ENCODE peak calls at places on chromosome 4, in six cellular contexts. O is fibroblast of mammary gland, R is colonic mucosa, L is uterus, Y is retinal pigment epithelial cell, T is HFF-Myc. G is an unnamed sample.

GRCh38 chr4:153207027-153207426 is 2.8 kb downstream of the TRIM2 start:
- DNase-seq in L (no peak), O (no peak), Y (no peak), T (no peak), R (peak), G (no peak)

GRCh38 chr4:15213415-15213814 is 211.1 kb downstream of the CPEB2 start:
- DNase-seq in R (no peak), T (no peak), O (no peak), Y (no peak), L (no peak), G (no peak)

GRCh38 chr4:88949605-88950004 is 107.4 kb downstream of the FAM13A start:
- DNase-seq in O (no peak), T (no peak), Y (no peak), L (no peak), R (peak), G (no peak)

GRCh38 chr4:183806341-183806740 is 98.8 kb upstream of the STOX2 start:
- DNase-seq in O (no peak), T (no peak), Y (no peak), R (no peak), L (no peak), G (no peak)

GRCh38 chr4:71456841-71457240 is 118.0 kb downstream of the SLC4A4 start:
- DNase-seq in O (peak), R (no peak), L (no peak), T (peak), Y (no peak), G (peak)

GRCh38 chr4:82500830-82501229 is 61.0 kb downstream of the TMEM150C start:
- DNase-seq in Y (no peak), T (no peak), L (no peak), R (no peak), O (no peak), G (no peak)

GRCh38 chr4:159764343-159764952 is 661.6 kb downstream of the RAPGEF2 start:
- DNase-seq in T (peak), L (no peak), R (peak), O (peak), Y (peak), G (peak)

GRCh38 chr4:5416637-5417036 is 291.7 kb downstream of the EVC2 start:
- DNase-seq in R (no peak), Y (no peak), L (no peak), T (no peak), O (no peak), G (no peak)

GRCh38 chr4:70880739-70881138 is 21.4 kb upstream of the MOB1B start:
- DNase-seq in R (no peak), L (no peak), O (no peak), T (no peak), Y (no peak), G (no peak)

GRCh38 chr4:101370663-101371210 is 23.4 kb upstream of the PPP3CA start:
- DNase-seq in O (no peak), L (no peak), R (no peak), T (no peak), Y (no peak), G (no peak)

GRCh38 chr4:120839624-120839973 is 82.9 kb downstream of the PRDM5 start:
- DNase-seq in O (no peak), Y (no peak), T (no peak), L (no peak), R (no peak), G (no peak)

GRCh38 chr4:85870298-85871083 is 395.5 kb downstream of the ARHGAP24 start:
- DNase-seq in L (no peak), T (no peak), R (no peak), O (no peak), Y (no peak), G (no peak)

GRCh38 chr4:177573487-177573886 is 131.2 kb upstream of the AGA start:
- DNase-seq in Y (peak), L (no peak), T (peak), O (peak), R (no peak), G (peak)

GRCh38 chr4:91502365-91502764 is 801.4 kb upstream of the GRID2 start:
- DNase-seq in L (no peak), O (no peak), R (no peak), T (no peak), Y (no peak), G (no peak)

GRCh38 chr4:143397335-143397734 is 60.7 kb downstream of the GAB1 start:
- DNase-seq in O (peak), L (no peak), T (no peak), R (no peak), Y (no peak), G (no peak)

GRCh38 chr4:118680808-118681207 is 4.4 kb upstream of the METTL14 start:
- DNase-seq in L (no peak), Y (no peak), T (no peak), O (no peak), R (no peak), G (no peak)

GRCh38 chr4:184968784-184969201 is 49.5 kb upstream of the HELT start:
- DNase-seq in R (peak), L (no peak), Y (no peak), T (no peak), O (no peak), G (no peak)

GRCh38 chr4:139015269-139015947 is at the start of gene NOCT:
- DNase-seq in L (peak), O (peak), R (peak), Y (peak), T (peak), G (peak)
- TF ChIP-seq CTCF in L (no peak), O (no peak), R (peak), Y (no peak), T (no peak), G (no peak)

GRCh38 chr4:138090918-138091659 is 151.1 kb downstream of the SLC7A11 start:
- DNase-seq in O (no peak), R (no peak), T (no peak), Y (no peak), L (no peak), G (no peak)

GRCh38 chr4:138087181-138087714 is 154.9 kb downstream of the SLC7A11 start:
- DNase-seq in L (no peak), Y (peak), T (no peak), O (no peak), R (no peak), G (no peak)

GRCh38 chr4:138086471-138086870 is 155.7 kb downstream of the SLC7A11 start:
- DNase-seq in T (no peak), O (no peak), Y (no peak), R (no peak), L (no peak), G (no peak)

GRCh38 chr4:138090145-138090917 is 151.8 kb downstream of the SLC7A11 start:
- DNase-seq in R (peak), Y (no peak), L (peak), O (peak), T (peak), G (peak)

GRCh38 chr4:138088449-138089208 is 153.5 kb downstream of the SLC7A11 start:
- DNase-seq in L (no peak), O (no peak), R (no peak), Y (no peak), T (no peak), G (no peak)
- H3K4me3 ChIP-seq in L (no peak), O (no peak), R (no peak), Y (no peak), T (no peak), G (no peak)

GRCh38 chr4:2948895-2949781 is 14.1 kb downstream of the NOP14 start:
- DNase-seq in R (no peak), Y (no peak), L (no peak), O (peak), T (no peak), G (no peak)
- TF ChIP-seq CTCF in R (no peak), Y (peak), L (no peak), O (peak), T (peak), G (peak)

GRCh38 chr4:133621628-133622027 is 472.5 kb downstream of the PCDH10 start:
- DNase-seq in R (no peak), L (no peak), Y (no peak), O (no peak), T (no peak), G (no peak)
- H3K4me3 ChIP-seq in R (no peak), L (no peak), Y (no peak), O (no peak), T (no peak), G (no peak)

GRCh38 chr4:828641-829271 is 2.8 kb upstream of the CPLX1 start:
- DNase-seq in L (no peak), R (no peak), Y (no peak), T (no peak), O (peak), G (no peak)
- TF ChIP-seq CTCF in L (no peak), R (no peak), Y (peak), T (peak), O (no peak), G (peak)

GRCh38 chr4:987689-988513 is 1.1 kb downstream of the IDUA start:
- DNase-seq in L (no peak), T (no peak), O (no peak), R (no peak), Y (no peak), G (no peak)
- H3K4me3 ChIP-seq in L (peak), T (peak), O (peak), R (peak), Y (peak), G (peak)

DNA sequence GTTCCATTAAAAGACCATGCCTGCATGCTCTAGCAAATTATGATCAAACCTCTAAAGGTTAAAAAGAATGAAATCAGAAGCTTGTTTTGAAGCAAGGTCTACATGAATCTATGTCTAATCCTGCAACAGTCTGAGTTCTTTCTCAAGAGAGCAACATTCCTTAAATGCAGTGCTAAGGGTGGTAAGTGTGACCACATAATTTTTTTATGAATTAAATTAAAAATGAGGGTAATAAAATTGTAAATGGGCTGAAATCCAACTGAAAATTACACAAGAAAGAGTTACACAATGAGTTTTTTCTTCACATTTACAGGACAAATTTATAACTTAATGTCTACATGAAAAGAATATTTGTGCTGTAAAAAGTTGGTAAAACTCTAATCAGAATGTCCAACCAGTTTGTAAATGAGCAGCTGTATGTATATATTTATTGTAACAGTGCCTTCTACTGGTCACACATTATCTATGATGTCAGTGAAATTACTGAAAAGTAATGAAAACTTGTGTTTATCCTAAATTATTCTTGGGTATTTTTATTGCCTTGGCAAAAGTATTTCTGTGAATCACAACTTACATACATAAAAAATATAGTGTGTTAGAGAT is 336.3 kb upstream of the PITX2 start:
- DNase-seq in R (no peak), T (peak), Y (no peak), L (no peak), O (peak), G (no peak)
- TF ChIP-seq CTCF in R (peak), T (peak), Y (peak), L (no peak), O (peak), G (peak)

GRCh38 chr4:3816983-3817382 is 50.8 kb downstream of the ADRA2C start:
- DNase-seq in T (no peak), O (no peak), Y (no peak), L (no peak), R (no peak), G (no peak)
- H3K4me3 ChIP-seq in T (no peak), O (no peak), Y (no peak), L (no peak), R (no peak), G (no peak)

G was measured in kidney epithelial cell.